ENCODE peak calls at places on chromosomes 11 and 22, in six cellular contexts. Z is stomach, B is pancreas, O is colonic mucosa, P is fibroblast of the aortic adventitia, K is mammary epithelial cell. C is an unnamed sample.

GRCh38 chr11:72217856-72218745 is 1.5 kb downstream of the FOLR2 start:
- DNase-seq in Z (peak; percentile 10), B (no peak), O (no peak), P (no peak), K (no peak), C (no peak)

GRCh38 chr11:74023291-74023690 is 14.4 kb upstream of the UCP3 start:
- DNase-seq in Z (no peak), B (no peak), O (no peak), P (no peak), K (no peak), C (no peak)

GRCh38 chr11:76329983-76330382 is 50.9 kb downstream of the THAP12 start:
- DNase-seq in Z (no peak), B (no peak), O (no peak), P (no peak), K (no peak), C (no peak)

GRCh38 chr11:67649634-67650540 is 643 bp downstream of the ACY3 start:
- DNase-seq in Z (no peak), B (no peak), O (peak; percentile 56), P (no peak), K (no peak), C (no peak)

GRCh38 chr11:66639066-66639813 is 737 bp downstream of the RBM4 start:
- DNase-seq in Z (no peak), B (peak; percentile 40), O (no peak), P (peak; percentile 62), K (peak; percentile 29), C (peak; percentile 60)

GRCh38 chr22:42273855-42274451 is 3.5 kb upstream of the TCF20 start:
- DNase-seq in Z (no peak), B (no peak), O (no peak), P (no peak), K (no peak), C (no peak)

GRCh38 chr22:50014655-50015401 is 2.3 kb upstream of the IL17REL start:
- DNase-seq in Z (no peak), B (no peak), O (no peak), P (no peak), K (no peak), C (no peak)

GRCh38 chr22:37431366-37431765 is 4.1 kb upstream of the ELFN2 start:
- DNase-seq in Z (no peak), B (no peak), O (no peak), P (no peak), K (no peak), C (no peak)

GRCh38 chr11:33554219-33554618 is 146.4 kb downstream of the C11orf91 start:
- DNase-seq in Z (no peak), B (no peak), O (no peak), P (no peak), K (no peak), C (no peak)

GRCh38 chr11:68371176-68372041 is 59.0 kb downstream of the LRP5 start:
- DNase-seq in Z (no peak), B (no peak), O (no peak), P (no peak), K (no peak), C (no peak)

GRCh38 chr22:31572939-31573338 is 76.6 kb downstream of the SFI1 start:
- DNase-seq in Z (no peak), B (no peak), O (no peak), P (no peak), K (no peak), C (no peak)

GRCh38 chr11:67053896-67054850 is 2.5 kb upstream of the RHOD start:
- DNase-seq in Z (peak; percentile 63), B (peak; percentile 61), O (peak; percentile 69), P (peak; percentile 59), K (peak; percentile 57), C (peak; percentile 70)

GRCh38 chr11:63892233-63892632 is 24.7 kb downstream of the RCOR2 start:
- DNase-seq in Z (no peak), B (no peak), O (no peak), P (peak; percentile 27), K (no peak), C (peak; percentile 58)

GRCh38 chr11:78212586-78213371 is 24.1 kb downstream of the USP35 start:
- DNase-seq in Z (no peak), B (no peak), O (no peak), P (peak; percentile 48), K (no peak), C (peak; percentile 43)

GRCh38 chr11:2305862-2306823 is 4.3 kb downstream of the TSPAN32 start:
- DNase-seq in Z (peak; percentile 25), B (peak; percentile 31), O (peak; percentile 71), P (peak; percentile 94), K (no peak), C (peak; percentile 96)

GRCh38 chr22:46484156-46484860 is 53.1 kb downstream of the CELSR1 start:
- DNase-seq in Z (no peak), B (no peak), O (no peak), P (no peak), K (no peak), C (no peak)

GRCh38 chr11:82757660-82758301 is 24.1 kb upstream of the FAM181B start:
- DNase-seq in Z (no peak), B (no peak), O (no peak), P (no peak), K (no peak), C (no peak)

GRCh38 chr11:62324738-62325556 is 12.3 kb upstream of the ASRGL1 start:
- DNase-seq in Z (no peak), B (no peak), O (peak; percentile 40), P (peak; percentile 9), K (peak; percentile 15), C (peak; percentile 76)

GRCh38 chr11:70029831-70030811 is 48.0 kb upstream of the ANO1 start:
- DNase-seq in Z (no peak), B (no peak), O (no peak), P (no peak), K (no peak), C (no peak)

GRCh38 chr11:23564370-23564769 is 704.1 kb upstream of the CCDC179 start:
- DNase-seq in Z (no peak), B (no peak), O (no peak), P (no peak), K (no peak), C (no peak)

GRCh38 chr11:13769188-13769587 is 100.7 kb downstream of the FAR1 start:
- DNase-seq in Z (no peak), B (no peak), O (no peak), P (no peak), K (no peak), C (no peak)

GRCh38 chr11:17117262-17117661 is 39.8 kb upstream of the RPS13 start:
- DNase-seq in Z (no peak), B (no peak), O (no peak), P (no peak), K (peak; percentile 1), C (no peak)
- TF ChIP-seq CTCF in Z (no peak), B (no peak), O (no peak), P (no peak), K (no peak), C (no peak)

DNA sequence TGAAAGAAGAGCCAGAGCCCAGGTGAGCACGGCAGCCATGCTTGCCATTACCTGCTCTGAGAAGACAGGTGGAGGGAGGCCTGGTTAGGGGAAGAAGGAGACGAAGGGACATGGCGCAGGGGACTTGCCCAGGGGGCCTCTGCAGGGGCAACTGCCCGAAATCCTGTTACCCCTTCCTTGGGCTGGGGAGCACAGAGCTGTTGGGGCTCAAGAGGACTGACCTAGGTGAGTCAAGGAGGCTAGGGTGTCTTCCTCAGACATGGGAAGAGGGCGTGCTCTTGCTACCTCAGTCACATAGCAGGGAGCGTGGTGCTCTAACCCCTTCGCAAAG is at the start of gene APOA5:
- DNase-seq in Z (no peak), B (no peak), O (no peak), P (no peak), K (no peak), C (no peak)
- H3K4me3 ChIP-seq in Z (no peak within 1 kb of the TSS), B (no peak within 1 kb of the TSS), O (no peak within 1 kb of the TSS), P (no peak within 1 kb of the TSS), K (no peak within 1 kb of the TSS), C (no peak within 1 kb of the TSS)

GRCh38 chr11:43504316-43504950 is 145.7 kb downstream of the TTC17 start:
- DNase-seq in Z (no peak), B (no peak), O (no peak), P (peak; percentile 30), K (peak; percentile 18), C (peak; percentile 49)
- TF ChIP-seq CTCF in Z (no peak), B (no peak), O (peak; percentile 16), P (peak; percentile 33), K (peak; percentile 79), C (peak; percentile 42)

DNA sequence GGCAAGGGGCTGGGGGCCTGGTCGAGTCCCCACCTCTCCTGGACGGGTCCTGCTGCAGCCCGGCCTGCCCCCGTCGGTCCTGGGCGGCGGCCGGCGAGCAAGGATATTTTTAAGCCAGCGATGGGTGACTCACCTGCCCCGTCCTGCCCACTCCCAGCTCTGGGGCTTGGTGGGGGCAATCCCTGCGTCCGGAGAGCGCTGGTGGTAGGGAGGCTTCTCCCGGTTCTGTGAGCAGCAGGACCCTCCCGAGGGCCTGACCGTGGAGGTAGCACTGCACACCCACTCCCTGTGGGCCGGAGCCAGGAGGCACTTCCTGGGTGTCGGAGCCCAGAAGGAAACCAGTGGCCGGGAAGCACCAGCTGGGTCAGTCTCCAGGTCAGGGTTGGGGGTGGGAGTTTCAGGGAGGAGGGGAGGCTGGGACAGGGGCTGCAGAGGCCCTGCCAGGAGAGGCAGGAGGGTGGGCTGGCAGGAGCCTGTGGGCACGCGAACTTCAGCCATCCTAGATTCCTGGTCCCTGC is 467 bp downstream of the EPS8L2 start:
- DNase-seq in Z (peak; percentile 52), B (peak; percentile 52), O (peak; percentile 54), P (peak; percentile 47), K (peak; percentile 73), C (peak; percentile 34)
- H3K4me3 ChIP-seq in Z (peak overlapping the region; percentile 56), B (peak overlapping the region; percentile 85), O (peak overlapping the region; percentile 71), P (peak overlapping the region; percentile 87), K (peak overlapping the region; percentile 95), C (peak overlapping the region; percentile 42)

GRCh38 chr22:22867996-22868715 is 19.5 kb upstream of the IGLL5 start:
- DNase-seq in Z (no peak), B (no peak), O (no peak), P (no peak), K (no peak), C (no peak)

GRCh38 chr22:22871536-22872278 is 15.9 kb upstream of the IGLL5 start:
- DNase-seq in Z (no peak), B (no peak), O (no peak), P (no peak), K (no peak), C (no peak)

GRCh38 chr22:22866381-22867111 is 21.1 kb upstream of the IGLL5 start:
- DNase-seq in Z (no peak), B (no peak), O (no peak), P (peak; percentile 25), K (no peak), C (peak; percentile 4)

GRCh38 chr22:22872722-22873708 is 14.6 kb upstream of the IGLL5 start:
- DNase-seq in Z (no peak), B (no peak), O (no peak), P (no peak), K (no peak), C (no peak)

DNA sequence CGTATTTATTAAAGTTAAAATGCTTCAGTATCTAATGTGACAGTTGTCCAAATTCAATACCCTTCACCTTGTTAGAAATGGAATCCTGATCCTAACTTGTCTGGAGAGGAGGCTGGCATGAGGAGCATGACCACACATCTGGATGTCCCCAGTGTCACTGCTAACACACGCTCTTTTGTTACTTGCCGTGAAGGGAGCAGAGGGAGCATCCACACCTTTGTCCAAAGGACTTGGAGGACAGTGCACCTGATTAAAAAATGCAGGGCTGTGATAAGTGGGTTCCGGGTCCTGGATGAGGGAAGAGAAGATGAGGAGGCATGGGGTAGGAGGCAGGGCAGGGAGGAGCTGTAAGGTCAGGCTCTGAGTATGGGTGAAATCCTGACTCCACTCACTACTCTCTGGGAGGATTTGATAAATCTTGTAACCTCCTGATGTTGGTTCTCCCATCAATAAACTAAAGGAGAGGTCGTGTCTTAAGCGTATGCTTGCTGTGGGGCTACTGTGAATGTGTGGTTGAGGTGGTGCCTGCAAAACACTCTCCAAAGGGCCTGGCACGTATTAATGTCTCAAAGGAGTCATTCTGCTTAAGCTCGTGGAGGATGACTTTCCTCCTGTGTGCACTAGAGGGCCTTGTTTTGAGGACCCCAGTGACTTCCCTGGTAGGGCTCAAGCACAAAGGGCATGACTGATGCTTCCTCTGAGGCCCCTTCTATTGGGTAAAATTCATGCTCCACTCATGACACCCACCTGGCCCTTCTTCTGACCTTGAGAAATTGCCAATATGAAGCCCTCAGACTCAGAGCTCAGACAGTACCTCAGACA is 16.8 kb upstream of the IGLL5 start:
- DNase-seq in Z (no peak), B (no peak), O (no peak), P (no peak), K (no peak), C (no peak)
- TF ChIP-seq CTCF in Z (no peak), B (no peak), O (no peak), P (no peak), K (no peak), C (no peak)